ENCODE peak calls at places on chromosomes 12 and 14, in six cellular contexts. One of them, this sample, is unnamed.

GRCh38 chr12:48442191-48442828 is 30.0 kb upstream of the ANP32D start:
- DNase-seq in stomach: no peak
- DNase-seq in CD4-positive, alpha-beta T cell: no peak
- DNase-seq in lung: no peak
- DNase-seq in gastrocnemius medialis: no peak
- DNase-seq in keratinocyte: no peak
- DNase-seq in this sample: no peak

GRCh38 chr12:114012744-114013431 is 46.8 kb upstream of the RBM19 start:
- DNase-seq in stomach: no peak
- DNase-seq in CD4-positive, alpha-beta T cell: no peak
- DNase-seq in lung: no peak
- DNase-seq in gastrocnemius medialis: no peak
- DNase-seq in keratinocyte: no peak
- DNase-seq in this sample: no peak

GRCh38 chr12:95574799-95575452 is 23.6 kb upstream of the USP44 start:
- DNase-seq in stomach: no peak
- DNase-seq in CD4-positive, alpha-beta T cell: no peak
- DNase-seq in lung: no peak
- DNase-seq in gastrocnemius medialis: no peak
- DNase-seq in keratinocyte: no peak
- DNase-seq in this sample: no peak

GRCh38 chr14:93010543-93011541 is 87.9 kb downstream of the CHGA start:
- DNase-seq in stomach: no peak
- DNase-seq in CD4-positive, alpha-beta T cell: no peak
- DNase-seq in lung: no peak
- DNase-seq in gastrocnemius medialis: no peak
- DNase-seq in keratinocyte: no peak
- DNase-seq in this sample: no peak

GRCh38 chr14:90726656-90727055 is 89.6 kb downstream of the TTC7B start:
- DNase-seq in stomach: peak
- DNase-seq in CD4-positive, alpha-beta T cell: no peak
- DNase-seq in lung: peak
- DNase-seq in gastrocnemius medialis: peak
- DNase-seq in keratinocyte: no peak
- DNase-seq in this sample: peak

GRCh38 chr14:85531141-85531593 is 1.2 kb downstream of the FLRT2 start:
- DNase-seq in stomach: peak
- DNase-seq in CD4-positive, alpha-beta T cell: no peak
- DNase-seq in lung: no peak
- DNase-seq in gastrocnemius medialis: peak
- DNase-seq in keratinocyte: no peak
- DNase-seq in this sample: no peak

GRCh38 chr14:64721391-64721791 is 17.2 kb downstream of the PLEKHG3 start:
- DNase-seq in stomach: peak
- DNase-seq in CD4-positive, alpha-beta T cell: no peak
- DNase-seq in lung: no peak
- DNase-seq in gastrocnemius medialis: no peak
- DNase-seq in keratinocyte: no peak
- DNase-seq in this sample: no peak

GRCh38 chr12:103583008-103583407 is 4.1 kb upstream of the STAB2 start:
- DNase-seq in stomach: no peak
- DNase-seq in CD4-positive, alpha-beta T cell: no peak
- DNase-seq in lung: no peak
- DNase-seq in gastrocnemius medialis: no peak
- DNase-seq in keratinocyte: no peak
- DNase-seq in this sample: no peak

GRCh38 chr14:30402846-30403245 is 156.1 kb upstream of the G2E3 start:
- DNase-seq in stomach: no peak
- DNase-seq in CD4-positive, alpha-beta T cell: no peak
- DNase-seq in lung: no peak
- DNase-seq in gastrocnemius medialis: no peak
- DNase-seq in keratinocyte: no peak
- DNase-seq in this sample: no peak

GRCh38 chr12:24820872-24821271 is 128.0 kb downstream of the BCAT1 start:
- DNase-seq in stomach: no peak
- DNase-seq in CD4-positive, alpha-beta T cell: no peak
- DNase-seq in lung: no peak
- DNase-seq in gastrocnemius medialis: no peak
- DNase-seq in keratinocyte: no peak
- DNase-seq in this sample: no peak

GRCh38 chr12:110744176-110744575 is 1.5 kb upstream of the PPP1CC start:
- DNase-seq in stomach: no peak
- DNase-seq in CD4-positive, alpha-beta T cell: no peak
- DNase-seq in lung: no peak
- DNase-seq in gastrocnemius medialis: no peak
- DNase-seq in keratinocyte: no peak
- DNase-seq in this sample: no peak

GRCh38 chr12:48940181-48940580 is 14.9 kb upstream of the FKBP11 start:
- DNase-seq in stomach: no peak
- DNase-seq in CD4-positive, alpha-beta T cell: no peak
- DNase-seq in lung: no peak
- DNase-seq in gastrocnemius medialis: no peak
- DNase-seq in keratinocyte: no peak
- DNase-seq in this sample: no peak

GRCh38 chr12:72295101-72295500 is 22.9 kb downstream of the TRHDE start:
- DNase-seq in stomach: no peak
- DNase-seq in CD4-positive, alpha-beta T cell: no peak
- DNase-seq in lung: no peak
- DNase-seq in gastrocnemius medialis: no peak
- DNase-seq in keratinocyte: no peak
- DNase-seq in this sample: no peak

GRCh38 chr14:75254901-75255300 is 23.7 kb upstream of the FOS start:
- DNase-seq in stomach: no peak
- DNase-seq in CD4-positive, alpha-beta T cell: no peak
- DNase-seq in lung: no peak
- DNase-seq in gastrocnemius medialis: peak
- DNase-seq in keratinocyte: peak
- DNase-seq in this sample: peak

GRCh38 chr12:41745593-41745992 is 399.1 kb downstream of the GXYLT1 start:
- DNase-seq in stomach: no peak
- DNase-seq in CD4-positive, alpha-beta T cell: no peak
- DNase-seq in lung: no peak
- DNase-seq in gastrocnemius medialis: no peak
- DNase-seq in keratinocyte: no peak
- DNase-seq in this sample: no peak

GRCh38 chr14:103284574-103285467 is 49.2 kb upstream of the EIF5 start:
- DNase-seq in stomach: no peak
- DNase-seq in CD4-positive, alpha-beta T cell: no peak
- DNase-seq in lung: no peak
- DNase-seq in gastrocnemius medialis: no peak
- DNase-seq in keratinocyte: no peak
- DNase-seq in this sample: no peak

GRCh38 chr14:52873694-52874093 is 77.2 kb downstream of the FERMT2 start:
- DNase-seq in stomach: no peak
- DNase-seq in CD4-positive, alpha-beta T cell: no peak
- DNase-seq in lung: no peak
- DNase-seq in gastrocnemius medialis: peak
- DNase-seq in keratinocyte: no peak
- DNase-seq in this sample: no peak

GRCh38 chr14:99590746-99591555 is 13.1 kb downstream of the CCDC85C start:
- DNase-seq in stomach: no peak
- DNase-seq in CD4-positive, alpha-beta T cell: no peak
- DNase-seq in lung: no peak
- DNase-seq in gastrocnemius medialis: no peak
- DNase-seq in keratinocyte: no peak
- DNase-seq in this sample: no peak

GRCh38 chr14:98580131-98580678 is 691.8 kb downstream of the BCL11B start:
- DNase-seq in stomach: no peak
- DNase-seq in CD4-positive, alpha-beta T cell: no peak
- DNase-seq in lung: peak
- DNase-seq in gastrocnemius medialis: no peak
- DNase-seq in keratinocyte: no peak
- DNase-seq in this sample: no peak

GRCh38 chr12:40238221-40238902 is 13.6 kb downstream of the LRRK2 start:
- DNase-seq in stomach: no peak
- DNase-seq in CD4-positive, alpha-beta T cell: no peak
- DNase-seq in lung: no peak
- DNase-seq in gastrocnemius medialis: no peak
- DNase-seq in keratinocyte: no peak
- DNase-seq in this sample: no peak
- H3K27ac ChIP-seq in stomach: no peak
- H3K27ac ChIP-seq in CD4-positive, alpha-beta T cell: no peak
- H3K27ac ChIP-seq in lung: no peak
- H3K27ac ChIP-seq in gastrocnemius medialis: no peak
- H3K27ac ChIP-seq in keratinocyte: no peak
- H3K27ac ChIP-seq in this sample: no peak

DNA sequence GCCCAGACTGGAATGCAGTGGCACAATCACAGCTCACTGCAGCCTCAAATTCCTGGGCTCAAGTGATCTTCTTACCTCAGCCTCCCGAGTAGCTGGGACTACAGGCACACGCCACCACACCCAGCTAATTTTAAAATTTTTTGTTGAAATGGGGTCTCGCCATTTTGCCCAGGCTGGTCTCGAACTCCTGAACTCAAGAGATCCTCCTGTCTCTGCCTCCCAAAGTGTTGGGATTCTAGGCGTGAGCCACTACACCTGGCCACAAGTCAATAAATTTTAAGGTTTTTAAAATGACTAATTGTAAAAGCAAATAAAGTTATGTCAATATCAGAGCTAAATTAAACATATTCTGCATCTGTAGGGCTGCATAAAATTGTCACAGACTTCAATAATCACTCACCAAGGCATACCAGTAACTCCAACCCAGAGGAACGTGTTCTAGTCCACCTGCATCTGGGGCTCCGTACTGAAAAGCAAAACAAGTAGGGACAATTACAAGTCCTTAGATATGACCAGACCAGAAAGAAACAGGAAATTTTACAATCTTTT is 13.9 kb downstream of the GNS start:
- DNase-seq in stomach: no peak
- DNase-seq in CD4-positive, alpha-beta T cell: no peak
- DNase-seq in lung: no peak
- DNase-seq in gastrocnemius medialis: no peak
- DNase-seq in keratinocyte: no peak
- DNase-seq in this sample: no peak
- H3K27ac ChIP-seq in stomach: peak
- H3K27ac ChIP-seq in CD4-positive, alpha-beta T cell: no peak
- H3K27ac ChIP-seq in lung: no peak
- H3K27ac ChIP-seq in gastrocnemius medialis: no peak
- H3K27ac ChIP-seq in keratinocyte: no peak
- H3K27ac ChIP-seq in this sample: peak

DNA sequence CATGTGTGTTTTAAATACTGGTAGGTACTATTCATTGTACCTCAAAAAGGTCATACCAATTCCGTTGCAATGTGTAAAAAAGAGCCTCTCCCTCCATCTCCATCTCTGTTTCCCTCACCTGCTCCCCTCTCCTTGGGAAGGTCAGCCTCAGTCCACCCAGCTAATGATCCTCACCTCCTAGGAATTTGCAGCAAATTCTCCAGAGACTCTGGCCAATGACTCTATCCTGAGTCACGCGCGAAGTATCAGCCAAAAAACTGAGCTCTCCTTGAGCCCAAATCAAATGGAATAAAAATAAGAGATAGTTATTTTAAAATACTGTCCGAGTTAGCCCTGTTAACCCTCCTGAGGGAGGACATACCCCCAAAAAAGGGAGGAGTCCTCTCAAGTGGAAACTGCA is 148.4 kb downstream of the DPF3 start:
- DNase-seq in stomach: no peak
- DNase-seq in CD4-positive, alpha-beta T cell: no peak
- DNase-seq in lung: no peak
- DNase-seq in gastrocnemius medialis: no peak
- DNase-seq in keratinocyte: no peak
- DNase-seq in this sample: no peak
- H3K27ac ChIP-seq in stomach: no peak
- H3K27ac ChIP-seq in CD4-positive, alpha-beta T cell: no peak
- H3K27ac ChIP-seq in lung: no peak
- H3K27ac ChIP-seq in gastrocnemius medialis: peak
- H3K27ac ChIP-seq in keratinocyte: no peak
- H3K27ac ChIP-seq in this sample: no peak

GRCh38 chr12:131793623-131794022 is 34.6 kb upstream of the MMP17 start:
- DNase-seq in stomach: no peak
- DNase-seq in CD4-positive, alpha-beta T cell: no peak
- DNase-seq in lung: no peak
- DNase-seq in gastrocnemius medialis: no peak
- DNase-seq in keratinocyte: no peak
- DNase-seq in this sample: no peak
- H3K27ac ChIP-seq in stomach: no peak
- H3K27ac ChIP-seq in CD4-positive, alpha-beta T cell: no peak
- H3K27ac ChIP-seq in lung: no peak
- H3K27ac ChIP-seq in gastrocnemius medialis: no peak
- H3K27ac ChIP-seq in keratinocyte: no peak
- H3K27ac ChIP-seq in this sample: no peak

GRCh38 chr12:92468358-92469020 is 234.3 kb upstream of the PLEKHG7 start:
- DNase-seq in stomach: no peak
- DNase-seq in CD4-positive, alpha-beta T cell: no peak
- DNase-seq in lung: no peak
- DNase-seq in gastrocnemius medialis: no peak
- DNase-seq in keratinocyte: no peak
- DNase-seq in this sample: no peak
- H3K27ac ChIP-seq in stomach: peak
- H3K27ac ChIP-seq in CD4-positive, alpha-beta T cell: no peak
- H3K27ac ChIP-seq in lung: no peak
- H3K27ac ChIP-seq in gastrocnemius medialis: peak
- H3K27ac ChIP-seq in keratinocyte: no peak
- H3K27ac ChIP-seq in this sample: no peak

DNA sequence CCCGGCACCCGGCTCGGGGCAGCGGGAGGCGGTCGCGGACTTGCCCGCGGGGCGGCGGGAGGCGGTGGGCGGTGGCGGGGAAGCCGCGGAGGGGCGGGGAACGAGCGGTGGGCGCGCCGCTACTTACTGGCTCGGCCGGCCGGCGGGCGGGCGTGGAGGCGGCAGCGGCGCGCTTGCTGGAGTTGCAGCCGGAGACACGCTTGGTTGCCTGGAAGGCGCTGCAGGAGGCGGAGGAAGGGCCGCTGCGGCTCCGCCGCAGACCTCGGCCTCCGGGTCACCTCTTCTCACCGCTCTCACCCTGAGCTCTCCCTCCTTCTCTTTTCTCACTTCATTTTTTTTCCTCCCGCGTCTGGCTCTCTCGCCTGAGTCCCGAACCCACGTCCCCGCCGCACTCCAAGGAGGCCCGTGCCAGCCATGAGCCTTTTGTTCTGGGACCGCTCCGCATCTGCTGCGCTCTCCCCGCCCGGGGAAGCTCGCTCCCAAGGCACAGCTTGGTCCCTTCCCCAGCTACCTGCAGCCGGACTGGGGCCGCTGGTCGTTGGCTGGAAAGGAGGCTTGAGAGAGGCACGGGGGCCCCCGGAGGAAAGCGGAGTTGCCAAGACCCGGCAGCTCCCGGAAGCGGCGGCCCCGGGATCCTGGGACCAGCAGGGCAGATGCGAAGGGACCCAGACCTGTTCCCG is 591 bp upstream of the KCNK10 start:
- DNase-seq in stomach: no peak
- DNase-seq in CD4-positive, alpha-beta T cell: no peak
- DNase-seq in lung: no peak
- DNase-seq in gastrocnemius medialis: no peak
- DNase-seq in keratinocyte: no peak
- DNase-seq in this sample: no peak
- H3K27ac ChIP-seq in stomach: no peak
- H3K27ac ChIP-seq in CD4-positive, alpha-beta T cell: no peak
- H3K27ac ChIP-seq in lung: no peak
- H3K27ac ChIP-seq in gastrocnemius medialis: no peak
- H3K27ac ChIP-seq in keratinocyte: no peak
- H3K27ac ChIP-seq in this sample: no peak

GRCh38 chr12:27012982-27013255 is 1.3 kb downstream of the TM7SF3 start:
- DNase-seq in stomach: no peak
- DNase-seq in CD4-positive, alpha-beta T cell: no peak
- DNase-seq in lung: no peak
- DNase-seq in gastrocnemius medialis: no peak
- DNase-seq in keratinocyte: no peak
- DNase-seq in this sample: no peak
- H3K27ac ChIP-seq in stomach: peak
- H3K27ac ChIP-seq in CD4-positive, alpha-beta T cell: no peak
- H3K27ac ChIP-seq in lung: no peak
- H3K27ac ChIP-seq in gastrocnemius medialis: no peak
- H3K27ac ChIP-seq in keratinocyte: peak
- H3K27ac ChIP-seq in this sample: peak

GRCh38 chr14:89391123-89391522 is 25.9 kb downstream of the FOXN3 start:
- DNase-seq in stomach: no peak
- DNase-seq in CD4-positive, alpha-beta T cell: no peak
- DNase-seq in lung: no peak
- DNase-seq in gastrocnemius medialis: peak
- DNase-seq in keratinocyte: no peak
- DNase-seq in this sample: no peak
- H3K27ac ChIP-seq in stomach: no peak
- H3K27ac ChIP-seq in CD4-positive, alpha-beta T cell: no peak
- H3K27ac ChIP-seq in lung: no peak
- H3K27ac ChIP-seq in gastrocnemius medialis: peak
- H3K27ac ChIP-seq in keratinocyte: no peak
- H3K27ac ChIP-seq in this sample: no peak